ENCODE peak calls at places on chromosomes 12 and 14, in eight cellular contexts. One of them, this sample, is unnamed.

GRCh38 chr14:67554341-67554740 is 21.3 kb downstream of the PLEKHH1 start:
- DNase-seq in CD4-positive, CD25-positive, alpha-beta regulatory T cell: no peak
- DNase-seq in NCI-H2171 treated with DMSO at 0.1 percent for 48 hours: no peak
- DNase-seq in stimulated activated CD8-positive, alpha-beta memory T cell treated with anti-CD3 and anti-CD28 coated beads, Interleukin-7, amount 100 ng/mL, for 24 hours: no peak
- DNase-seq in tibial artery: no peak
- DNase-seq in NCI-H446: no peak
- DNase-seq in astrocyte of the cerebellum: no peak
- DNase-seq in occipital lobe: no peak
- DNase-seq in this sample: no peak

GRCh38 chr12:114263031-114263825 is 142.7 kb downstream of the TBX5 start:
- DNase-seq in stimulated activated CD8-positive, alpha-beta memory T cell treated with anti-CD3 and anti-CD28 coated beads, Interleukin-7, amount 100 ng/mL, for 24 hours: no peak
- DNase-seq in occipital lobe: no peak
- DNase-seq in CD4-positive, CD25-positive, alpha-beta regulatory T cell: no peak
- DNase-seq in NCI-H446: no peak
- DNase-seq in astrocyte of the cerebellum: peak; percentile 11
- DNase-seq in tibial artery: no peak
- DNase-seq in NCI-H2171 treated with DMSO at 0.1 percent for 48 hours: no peak
- DNase-seq in this sample: no peak

GRCh38 chr12:130473266-130473665 is 135.6 kb downstream of the PIWIL1 start:
- DNase-seq in astrocyte of the cerebellum: no peak
- DNase-seq in NCI-H2171 treated with DMSO at 0.1 percent for 48 hours: no peak
- DNase-seq in stimulated activated CD8-positive, alpha-beta memory T cell treated with anti-CD3 and anti-CD28 coated beads, Interleukin-7, amount 100 ng/mL, for 24 hours: no peak
- DNase-seq in NCI-H446: no peak
- DNase-seq in occipital lobe: no peak
- DNase-seq in tibial artery: no peak
- DNase-seq in CD4-positive, CD25-positive, alpha-beta regulatory T cell: no peak
- DNase-seq in this sample: no peak

GRCh38 chr14:103105580-103106168 is 11.1 kb downstream of the EXOC3L4 start:
- DNase-seq in NCI-H2171 treated with DMSO at 0.1 percent for 48 hours: peak; percentile 96
- DNase-seq in stimulated activated CD8-positive, alpha-beta memory T cell treated with anti-CD3 and anti-CD28 coated beads, Interleukin-7, amount 100 ng/mL, for 24 hours: no peak
- DNase-seq in occipital lobe: no peak
- DNase-seq in CD4-positive, CD25-positive, alpha-beta regulatory T cell: no peak
- DNase-seq in tibial artery: no peak
- DNase-seq in NCI-H446: no peak
- DNase-seq in astrocyte of the cerebellum: no peak
- DNase-seq in this sample: no peak

GRCh38 chr12:119594772-119595445 is 1.3 kb downstream of the TMEM233 start:
- DNase-seq in NCI-H446: no peak
- DNase-seq in NCI-H2171 treated with DMSO at 0.1 percent for 48 hours: no peak
- DNase-seq in astrocyte of the cerebellum: no peak
- DNase-seq in stimulated activated CD8-positive, alpha-beta memory T cell treated with anti-CD3 and anti-CD28 coated beads, Interleukin-7, amount 100 ng/mL, for 24 hours: no peak
- DNase-seq in occipital lobe: no peak
- DNase-seq in CD4-positive, CD25-positive, alpha-beta regulatory T cell: no peak
- DNase-seq in tibial artery: no peak
- DNase-seq in this sample: no peak

GRCh38 chr12:89775336-89776005 is 66.8 kb upstream of the ATP2B1 start:
- DNase-seq in stimulated activated CD8-positive, alpha-beta memory T cell treated with anti-CD3 and anti-CD28 coated beads, Interleukin-7, amount 100 ng/mL, for 24 hours: no peak
- DNase-seq in CD4-positive, CD25-positive, alpha-beta regulatory T cell: no peak
- DNase-seq in NCI-H446: no peak
- DNase-seq in occipital lobe: no peak
- DNase-seq in tibial artery: no peak
- DNase-seq in astrocyte of the cerebellum: no peak
- DNase-seq in NCI-H2171 treated with DMSO at 0.1 percent for 48 hours: peak; percentile 10
- DNase-seq in this sample: no peak

GRCh38 chr14:91205449-91205848 is 39.1 kb downstream of the GPR68 start:
- DNase-seq in NCI-H2171 treated with DMSO at 0.1 percent for 48 hours: no peak
- DNase-seq in occipital lobe: no peak
- DNase-seq in tibial artery: no peak
- DNase-seq in NCI-H446: no peak
- DNase-seq in CD4-positive, CD25-positive, alpha-beta regulatory T cell: no peak
- DNase-seq in astrocyte of the cerebellum: no peak
- DNase-seq in stimulated activated CD8-positive, alpha-beta memory T cell treated with anti-CD3 and anti-CD28 coated beads, Interleukin-7, amount 100 ng/mL, for 24 hours: no peak
- DNase-seq in this sample: no peak

GRCh38 chr12:42698213-42698612 is 108.7 kb upstream of the PRICKLE1 start:
- DNase-seq in NCI-H2171 treated with DMSO at 0.1 percent for 48 hours: no peak
- DNase-seq in stimulated activated CD8-positive, alpha-beta memory T cell treated with anti-CD3 and anti-CD28 coated beads, Interleukin-7, amount 100 ng/mL, for 24 hours: no peak
- DNase-seq in CD4-positive, CD25-positive, alpha-beta regulatory T cell: no peak
- DNase-seq in astrocyte of the cerebellum: no peak
- DNase-seq in NCI-H446: no peak
- DNase-seq in occipital lobe: no peak
- DNase-seq in tibial artery: peak; percentile 54
- DNase-seq in this sample: no peak

GRCh38 chr12:88418856-88419497 is 161.3 kb downstream of the KITLG start:
- DNase-seq in NCI-H446: no peak
- DNase-seq in stimulated activated CD8-positive, alpha-beta memory T cell treated with anti-CD3 and anti-CD28 coated beads, Interleukin-7, amount 100 ng/mL, for 24 hours: no peak
- DNase-seq in astrocyte of the cerebellum: no peak
- DNase-seq in NCI-H2171 treated with DMSO at 0.1 percent for 48 hours: no peak
- DNase-seq in tibial artery: no peak
- DNase-seq in occipital lobe: no peak
- DNase-seq in CD4-positive, CD25-positive, alpha-beta regulatory T cell: no peak
- DNase-seq in this sample: no peak

GRCh38 chr12:85310456-85311076 is 30.5 kb downstream of the ALX1 start:
- DNase-seq in NCI-H446: peak; percentile 18
- DNase-seq in astrocyte of the cerebellum: peak; percentile 11
- DNase-seq in occipital lobe: no peak
- DNase-seq in tibial artery: no peak
- DNase-seq in stimulated activated CD8-positive, alpha-beta memory T cell treated with anti-CD3 and anti-CD28 coated beads, Interleukin-7, amount 100 ng/mL, for 24 hours: no peak
- DNase-seq in NCI-H2171 treated with DMSO at 0.1 percent for 48 hours: no peak
- DNase-seq in CD4-positive, CD25-positive, alpha-beta regulatory T cell: no peak
- DNase-seq in this sample: no peak

GRCh38 chr12:6852651-6853354 is 853 bp downstream of the USP5 start:
- DNase-seq in CD4-positive, CD25-positive, alpha-beta regulatory T cell: peak; percentile 56
- DNase-seq in NCI-H446: peak; percentile 68
- DNase-seq in tibial artery: peak; percentile 67
- DNase-seq in NCI-H2171 treated with DMSO at 0.1 percent for 48 hours: peak; percentile 100
- DNase-seq in astrocyte of the cerebellum: no peak
- DNase-seq in occipital lobe: peak; percentile 50
- DNase-seq in stimulated activated CD8-positive, alpha-beta memory T cell treated with anti-CD3 and anti-CD28 coated beads, Interleukin-7, amount 100 ng/mL, for 24 hours: peak; percentile 56
- DNase-seq in this sample: peak; percentile 54

GRCh38 chr14:36952702-36953101 is 219.7 kb downstream of the SLC25A21 start:
- DNase-seq in NCI-H446: no peak
- DNase-seq in stimulated activated CD8-positive, alpha-beta memory T cell treated with anti-CD3 and anti-CD28 coated beads, Interleukin-7, amount 100 ng/mL, for 24 hours: no peak
- DNase-seq in NCI-H2171 treated with DMSO at 0.1 percent for 48 hours: no peak
- DNase-seq in tibial artery: no peak
- DNase-seq in astrocyte of the cerebellum: no peak
- DNase-seq in CD4-positive, CD25-positive, alpha-beta regulatory T cell: no peak
- DNase-seq in occipital lobe: no peak
- DNase-seq in this sample: no peak

GRCh38 chr12:121794532-121795028 is 1.1 kb upstream of the RHOF start:
- DNase-seq in NCI-H446: no peak
- DNase-seq in occipital lobe: no peak
- DNase-seq in NCI-H2171 treated with DMSO at 0.1 percent for 48 hours: peak; percentile 65
- DNase-seq in tibial artery: no peak
- DNase-seq in stimulated activated CD8-positive, alpha-beta memory T cell treated with anti-CD3 and anti-CD28 coated beads, Interleukin-7, amount 100 ng/mL, for 24 hours: no peak
- DNase-seq in astrocyte of the cerebellum: no peak
- DNase-seq in CD4-positive, CD25-positive, alpha-beta regulatory T cell: peak; percentile 57
- DNase-seq in this sample: no peak

GRCh38 chr14:101112351-101113107 is 209.0 kb upstream of the RTL1 start:
- DNase-seq in NCI-H446: no peak
- DNase-seq in occipital lobe: no peak
- DNase-seq in CD4-positive, CD25-positive, alpha-beta regulatory T cell: no peak
- DNase-seq in tibial artery: peak; percentile 7
- DNase-seq in astrocyte of the cerebellum: no peak
- DNase-seq in NCI-H2171 treated with DMSO at 0.1 percent for 48 hours: no peak
- DNase-seq in stimulated activated CD8-positive, alpha-beta memory T cell treated with anti-CD3 and anti-CD28 coated beads, Interleukin-7, amount 100 ng/mL, for 24 hours: no peak
- DNase-seq in this sample: no peak

GRCh38 chr14:71665157-71665556 is 267.1 kb upstream of the RGS6 start:
- DNase-seq in astrocyte of the cerebellum: peak; percentile 63
- DNase-seq in occipital lobe: no peak
- DNase-seq in NCI-H2171 treated with DMSO at 0.1 percent for 48 hours: no peak
- DNase-seq in CD4-positive, CD25-positive, alpha-beta regulatory T cell: no peak
- DNase-seq in tibial artery: no peak
- DNase-seq in NCI-H446: no peak
- DNase-seq in stimulated activated CD8-positive, alpha-beta memory T cell treated with anti-CD3 and anti-CD28 coated beads, Interleukin-7, amount 100 ng/mL, for 24 hours: no peak
- DNase-seq in this sample: no peak

GRCh38 chr12:94650143-94651056 is at the start of gene TMCC3:
- DNase-seq in occipital lobe: no peak
- DNase-seq in tibial artery: peak; percentile 36
- DNase-seq in CD4-positive, CD25-positive, alpha-beta regulatory T cell: no peak
- DNase-seq in NCI-H446: peak; percentile 38
- DNase-seq in NCI-H2171 treated with DMSO at 0.1 percent for 48 hours: peak; percentile 41
- DNase-seq in stimulated activated CD8-positive, alpha-beta memory T cell treated with anti-CD3 and anti-CD28 coated beads, Interleukin-7, amount 100 ng/mL, for 24 hours: no peak
- DNase-seq in astrocyte of the cerebellum: no peak
- DNase-seq in this sample: no peak

GRCh38 chr14:56187736-56188135 is 69.5 kb downstream of the PELI2 start:
- DNase-seq in astrocyte of the cerebellum: no peak
- DNase-seq in occipital lobe: no peak
- DNase-seq in NCI-H2171 treated with DMSO at 0.1 percent for 48 hours: no peak
- DNase-seq in CD4-positive, CD25-positive, alpha-beta regulatory T cell: no peak
- DNase-seq in NCI-H446: no peak
- DNase-seq in stimulated activated CD8-positive, alpha-beta memory T cell treated with anti-CD3 and anti-CD28 coated beads, Interleukin-7, amount 100 ng/mL, for 24 hours: no peak
- DNase-seq in tibial artery: no peak
- DNase-seq in this sample: no peak

GRCh38 chr12:6608592-6609311 is 1.6 kb upstream of the CHD4 start:
- DNase-seq in NCI-H446: no peak
- DNase-seq in occipital lobe: no peak
- DNase-seq in stimulated activated CD8-positive, alpha-beta memory T cell treated with anti-CD3 and anti-CD28 coated beads, Interleukin-7, amount 100 ng/mL, for 24 hours: no peak
- DNase-seq in astrocyte of the cerebellum: no peak
- DNase-seq in CD4-positive, CD25-positive, alpha-beta regulatory T cell: peak; percentile 38
- DNase-seq in tibial artery: no peak
- DNase-seq in NCI-H2171 treated with DMSO at 0.1 percent for 48 hours: peak; percentile 73
- DNase-seq in this sample: no peak

GRCh38 chr12:55676707-55677106 is 31.0 kb downstream of the ITGA7 start:
- DNase-seq in CD4-positive, CD25-positive, alpha-beta regulatory T cell: no peak
- DNase-seq in stimulated activated CD8-positive, alpha-beta memory T cell treated with anti-CD3 and anti-CD28 coated beads, Interleukin-7, amount 100 ng/mL, for 24 hours: no peak
- DNase-seq in occipital lobe: no peak
- DNase-seq in tibial artery: no peak
- DNase-seq in NCI-H2171 treated with DMSO at 0.1 percent for 48 hours: no peak
- DNase-seq in NCI-H446: no peak
- DNase-seq in astrocyte of the cerebellum: no peak
- DNase-seq in this sample: no peak

GRCh38 chr12:119748512-119748911 is 80.6 kb downstream of the PRKAB1 start:
- DNase-seq in CD4-positive, CD25-positive, alpha-beta regulatory T cell: no peak
- DNase-seq in astrocyte of the cerebellum: no peak
- DNase-seq in tibial artery: no peak
- DNase-seq in NCI-H2171 treated with DMSO at 0.1 percent for 48 hours: no peak
- DNase-seq in NCI-H446: no peak
- DNase-seq in occipital lobe: no peak
- DNase-seq in stimulated activated CD8-positive, alpha-beta memory T cell treated with anti-CD3 and anti-CD28 coated beads, Interleukin-7, amount 100 ng/mL, for 24 hours: no peak
- DNase-seq in this sample: no peak

GRCh38 chr14:39873793-39874192 is 441.6 kb upstream of the FBXO33 start:
- DNase-seq in NCI-H446: no peak
- DNase-seq in NCI-H2171 treated with DMSO at 0.1 percent for 48 hours: no peak
- DNase-seq in stimulated activated CD8-positive, alpha-beta memory T cell treated with anti-CD3 and anti-CD28 coated beads, Interleukin-7, amount 100 ng/mL, for 24 hours: no peak
- DNase-seq in tibial artery: no peak
- DNase-seq in astrocyte of the cerebellum: no peak
- DNase-seq in CD4-positive, CD25-positive, alpha-beta regulatory T cell: no peak
- DNase-seq in occipital lobe: no peak
- DNase-seq in this sample: no peak

GRCh38 chr12:65836419-65837197 is 12.3 kb downstream of the HMGA2 start:
- DNase-seq in astrocyte of the cerebellum: no peak
- DNase-seq in tibial artery: no peak
- DNase-seq in NCI-H2171 treated with DMSO at 0.1 percent for 48 hours: no peak
- DNase-seq in NCI-H446: no peak
- DNase-seq in occipital lobe: no peak
- DNase-seq in stimulated activated CD8-positive, alpha-beta memory T cell treated with anti-CD3 and anti-CD28 coated beads, Interleukin-7, amount 100 ng/mL, for 24 hours: no peak
- DNase-seq in CD4-positive, CD25-positive, alpha-beta regulatory T cell: no peak
- DNase-seq in this sample: no peak

GRCh38 chr14:95163132-95163531 is 5.8 kb upstream of the DICER1 start:
- DNase-seq in stimulated activated CD8-positive, alpha-beta memory T cell treated with anti-CD3 and anti-CD28 coated beads, Interleukin-7, amount 100 ng/mL, for 24 hours: no peak
- DNase-seq in NCI-H2171 treated with DMSO at 0.1 percent for 48 hours: no peak
- DNase-seq in occipital lobe: no peak
- DNase-seq in CD4-positive, CD25-positive, alpha-beta regulatory T cell: no peak
- DNase-seq in astrocyte of the cerebellum: no peak
- DNase-seq in NCI-H446: no peak
- DNase-seq in tibial artery: no peak
- DNase-seq in this sample: no peak

GRCh38 chr12:121806556-121807308 is 2.9 kb downstream of the SETD1B start:
- DNase-seq in occipital lobe: no peak
- DNase-seq in NCI-H2171 treated with DMSO at 0.1 percent for 48 hours: no peak
- DNase-seq in CD4-positive, CD25-positive, alpha-beta regulatory T cell: no peak
- DNase-seq in astrocyte of the cerebellum: no peak
- DNase-seq in tibial artery: no peak
- DNase-seq in NCI-H446: no peak
- DNase-seq in stimulated activated CD8-positive, alpha-beta memory T cell treated with anti-CD3 and anti-CD28 coated beads, Interleukin-7, amount 100 ng/mL, for 24 hours: no peak
- DNase-seq in this sample: no peak

GRCh38 chr14:51293149-51293925 is 53.3 kb downstream of the TMX1 start:
- DNase-seq in stimulated activated CD8-positive, alpha-beta memory T cell treated with anti-CD3 and anti-CD28 coated beads, Interleukin-7, amount 100 ng/mL, for 24 hours: no peak
- DNase-seq in NCI-H446: no peak
- DNase-seq in occipital lobe: no peak
- DNase-seq in NCI-H2171 treated with DMSO at 0.1 percent for 48 hours: no peak
- DNase-seq in tibial artery: peak; percentile 34
- DNase-seq in CD4-positive, CD25-positive, alpha-beta regulatory T cell: no peak
- DNase-seq in astrocyte of the cerebellum: peak; percentile 26
- DNase-seq in this sample: no peak

GRCh38 chr12:6084261-6084968 is 40.1 kb downstream of the VWF start:
- DNase-seq in occipital lobe: no peak
- DNase-seq in astrocyte of the cerebellum: peak; percentile 50
- DNase-seq in CD4-positive, CD25-positive, alpha-beta regulatory T cell: no peak
- DNase-seq in stimulated activated CD8-positive, alpha-beta memory T cell treated with anti-CD3 and anti-CD28 coated beads, Interleukin-7, amount 100 ng/mL, for 24 hours: no peak
- DNase-seq in tibial artery: peak; percentile 16
- DNase-seq in NCI-H446: peak; percentile 95
- DNase-seq in NCI-H2171 treated with DMSO at 0.1 percent for 48 hours: no peak
- DNase-seq in this sample: no peak

GRCh38 chr12:46388427-46388992 is 15.9 kb upstream of the SLC38A2 start:
- DNase-seq in stimulated activated CD8-positive, alpha-beta memory T cell treated with anti-CD3 and anti-CD28 coated beads, Interleukin-7, amount 100 ng/mL, for 24 hours: no peak
- DNase-seq in CD4-positive, CD25-positive, alpha-beta regulatory T cell: no peak
- DNase-seq in occipital lobe: no peak
- DNase-seq in NCI-H2171 treated with DMSO at 0.1 percent for 48 hours: no peak
- DNase-seq in NCI-H446: no peak
- DNase-seq in tibial artery: no peak
- DNase-seq in astrocyte of the cerebellum: no peak
- DNase-seq in this sample: no peak

GRCh38 chr12:63826002-63826585 is 18.4 kb upstream of the SRGAP1 start:
- DNase-seq in NCI-H446: peak; percentile 76
- DNase-seq in stimulated activated CD8-positive, alpha-beta memory T cell treated with anti-CD3 and anti-CD28 coated beads, Interleukin-7, amount 100 ng/mL, for 24 hours: no peak
- DNase-seq in tibial artery: no peak
- DNase-seq in occipital lobe: no peak
- DNase-seq in NCI-H2171 treated with DMSO at 0.1 percent for 48 hours: peak; percentile 63
- DNase-seq in CD4-positive, CD25-positive, alpha-beta regulatory T cell: no peak
- DNase-seq in astrocyte of the cerebellum: peak; percentile 51
- DNase-seq in this sample: no peak

GRCh38 chr12:105041186-105041585 is 43.1 kb downstream of the ALDH1L2 start:
- DNase-seq in astrocyte of the cerebellum: peak; percentile 87
- DNase-seq in tibial artery: no peak
- DNase-seq in NCI-H446: peak; percentile 75
- DNase-seq in NCI-H2171 treated with DMSO at 0.1 percent for 48 hours: no peak
- DNase-seq in occipital lobe: no peak
- DNase-seq in stimulated activated CD8-positive, alpha-beta memory T cell treated with anti-CD3 and anti-CD28 coated beads, Interleukin-7, amount 100 ng/mL, for 24 hours: no peak
- DNase-seq in CD4-positive, CD25-positive, alpha-beta regulatory T cell: no peak
- DNase-seq in this sample: no peak

GRCh38 chr12:109582636-109583035 is 9.0 kb downstream of the MVK start:
- DNase-seq in astrocyte of the cerebellum: no peak
- DNase-seq in occipital lobe: no peak
- DNase-seq in stimulated activated CD8-positive, alpha-beta memory T cell treated with anti-CD3 and anti-CD28 coated beads, Interleukin-7, amount 100 ng/mL, for 24 hours: no peak
- DNase-seq in NCI-H2171 treated with DMSO at 0.1 percent for 48 hours: no peak
- DNase-seq in CD4-positive, CD25-positive, alpha-beta regulatory T cell: no peak
- DNase-seq in tibial artery: no peak
- DNase-seq in NCI-H446: no peak
- DNase-seq in this sample: no peak

GRCh38 chr14:39264558-39264957 is 30.8 kb downstream of the MIA2 start:
- DNase-seq in NCI-H2171 treated with DMSO at 0.1 percent for 48 hours: no peak
- DNase-seq in tibial artery: no peak
- DNase-seq in astrocyte of the cerebellum: no peak
- DNase-seq in occipital lobe: no peak
- DNase-seq in NCI-H446: no peak
- DNase-seq in CD4-positive, CD25-positive, alpha-beta regulatory T cell: no peak
- DNase-seq in stimulated activated CD8-positive, alpha-beta memory T cell treated with anti-CD3 and anti-CD28 coated beads, Interleukin-7, amount 100 ng/mL, for 24 hours: no peak
- DNase-seq in this sample: no peak

GRCh38 chr12:9335867-9336266 is 127.7 kb upstream of the PZP start:
- DNase-seq in CD4-positive, CD25-positive, alpha-beta regulatory T cell: no peak
- DNase-seq in tibial artery: no peak
- DNase-seq in astrocyte of the cerebellum: no peak
- DNase-seq in occipital lobe: no peak
- DNase-seq in stimulated activated CD8-positive, alpha-beta memory T cell treated with anti-CD3 and anti-CD28 coated beads, Interleukin-7, amount 100 ng/mL, for 24 hours: no peak
- DNase-seq in NCI-H2171 treated with DMSO at 0.1 percent for 48 hours: no peak
- DNase-seq in NCI-H446: no peak
- DNase-seq in this sample: no peak

GRCh38 chr12:51183816-51184215 is 10.9 kb upstream of the TFCP2 start:
- DNase-seq in NCI-H2171 treated with DMSO at 0.1 percent for 48 hours: peak; percentile 96
- DNase-seq in NCI-H446: peak; percentile 50
- DNase-seq in stimulated activated CD8-positive, alpha-beta memory T cell treated with anti-CD3 and anti-CD28 coated beads, Interleukin-7, amount 100 ng/mL, for 24 hours: no peak
- DNase-seq in tibial artery: no peak
- DNase-seq in CD4-positive, CD25-positive, alpha-beta regulatory T cell: no peak
- DNase-seq in occipital lobe: peak; percentile 10
- DNase-seq in astrocyte of the cerebellum: no peak
- DNase-seq in this sample: no peak

GRCh38 chr14:100469632-100470522 is 117.3 kb downstream of the BEGAIN start:
- DNase-seq in stimulated activated CD8-positive, alpha-beta memory T cell treated with anti-CD3 and anti-CD28 coated beads, Interleukin-7, amount 100 ng/mL, for 24 hours: no peak
- DNase-seq in tibial artery: no peak
- DNase-seq in CD4-positive, CD25-positive, alpha-beta regulatory T cell: no peak
- DNase-seq in occipital lobe: no peak
- DNase-seq in astrocyte of the cerebellum: no peak
- DNase-seq in NCI-H2171 treated with DMSO at 0.1 percent for 48 hours: no peak
- DNase-seq in NCI-H446: no peak
- DNase-seq in this sample: no peak